ENCODE peak calls at places on chromosomes 5 and 9, in six cellular contexts. Y is HEK293T, U is A549, Q is IMR-90, K is GM12878, C is HepG2. S is an unnamed sample.

GRCh38 chr5:168472329-168472728 is 13.9 kb upstream of the RARS1 start:
- DNase-seq in C (no peak), K (no peak), Q (peak), Y (no peak), U (no peak), S (no peak)

GRCh38 chr5:102561894-102562760 is 63.3 kb upstream of the SLCO6A1 start:
- DNase-seq in Q (peak), C (peak), K (no peak), Y (peak), U (no peak), S (peak)

GRCh38 chr5:92518318-92518913 is 1062.6 kb downstream of the NR2F1-AS1 start:
- DNase-seq in C (peak), U (peak), Y (peak), Q (peak), K (peak), S (no peak)

GRCh38 chr5:66540078-66540477 is 56.1 kb upstream of the MAST4 start:
- DNase-seq in K (no peak), Q (no peak), C (no peak), Y (no peak), U (no peak), S (no peak)

GRCh38 chr5:160899735-160900134 is 47.7 kb upstream of the ATP10B start:
- DNase-seq in C (no peak), Q (no peak), Y (no peak), K (no peak), U (no peak), S (no peak)

GRCh38 chr5:157306690-157307089 is 40.8 kb downstream of the CYFIP2 start:
- DNase-seq in U (no peak), C (no peak), Y (no peak), K (no peak), Q (no peak), S (no peak)

GRCh38 chr9:109440117-109440515 is 58.0 kb downstream of the PTPN3 start:
- DNase-seq in Q (no peak), U (no peak), Y (no peak), K (no peak), C (no peak), S (no peak)

GRCh38 chr5:168131519-168131918 is 159.9 kb upstream of the WWC1 start:
- DNase-seq in C (no peak), Q (no peak), U (no peak), Y (no peak), K (no peak), S (no peak)

GRCh38 chr5:13653709-13654108 is 290.8 kb downstream of the DNAH5 start:
- DNase-seq in Q (no peak), K (no peak), C (no peak), U (no peak), Y (no peak), S (no peak)

GRCh38 chr5:43854697-43855292 is 251.8 kb downstream of the NNT start:
- DNase-seq in U (no peak), C (no peak), Y (no peak), Q (peak), K (no peak), S (no peak)

GRCh38 chr5:176647870-176648466 is 684 bp downstream of the TSPAN17 start:
- DNase-seq in K (no peak), Y (peak), Q (no peak), U (no peak), C (no peak), S (peak)

GRCh38 chr5:155726267-155726666 is 600.7 kb upstream of the SGCD start:
- DNase-seq in K (no peak), Q (peak), Y (no peak), U (no peak), C (no peak), S (no peak)

GRCh38 chr5:83348281-83348780 is 123.2 kb upstream of the VCAN start:
- DNase-seq in Y (no peak), U (no peak), Q (no peak), C (no peak), K (no peak), S (no peak)

GRCh38 chr5:88824892-88825781 is 57.8 kb downstream of the MEF2C start:
- DNase-seq in U (no peak), C (no peak), Q (peak), K (no peak), Y (no peak), S (no peak)
- TF ChIP-seq BHLHE40 in U (no peak), C (no peak), Q (no peak), K (no peak), Y (no peak), S (no peak)

DNA sequence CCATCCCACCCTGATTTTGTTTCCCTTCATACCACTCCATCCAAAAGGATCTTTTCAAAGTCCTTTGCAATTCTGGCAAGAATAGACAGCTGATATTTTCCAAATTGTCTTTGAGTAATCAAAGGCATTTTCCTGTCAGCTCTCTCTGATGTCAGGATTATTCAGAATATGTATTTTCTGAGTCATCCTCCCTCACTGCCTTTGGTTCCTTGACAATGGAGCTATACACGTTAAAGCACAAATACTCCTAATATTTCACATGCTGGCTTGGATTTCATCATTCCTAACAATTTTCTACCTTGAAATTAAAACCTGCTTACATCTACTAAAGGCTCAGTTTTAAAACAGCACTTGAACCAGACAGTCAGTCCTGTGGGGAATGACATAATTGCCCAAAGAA is 379.4 kb downstream of the GADD45G start:
- DNase-seq in Y (no peak), K (no peak), Q (peak), C (no peak), U (no peak), S (no peak)
- TF ChIP-seq BHLHE40 in Y (no peak), K (no peak), Q (no peak), C (no peak), U (no peak), S (no peak)

GRCh38 chr5:111953351-111954127 is 196.5 kb upstream of the NREP start:
- DNase-seq in Q (peak), C (no peak), K (no peak), Y (no peak), U (no peak), S (no peak)
- TF ChIP-seq BHLHE40 in Q (peak), C (no peak), K (no peak), Y (no peak), U (no peak), S (no peak)

DNA sequence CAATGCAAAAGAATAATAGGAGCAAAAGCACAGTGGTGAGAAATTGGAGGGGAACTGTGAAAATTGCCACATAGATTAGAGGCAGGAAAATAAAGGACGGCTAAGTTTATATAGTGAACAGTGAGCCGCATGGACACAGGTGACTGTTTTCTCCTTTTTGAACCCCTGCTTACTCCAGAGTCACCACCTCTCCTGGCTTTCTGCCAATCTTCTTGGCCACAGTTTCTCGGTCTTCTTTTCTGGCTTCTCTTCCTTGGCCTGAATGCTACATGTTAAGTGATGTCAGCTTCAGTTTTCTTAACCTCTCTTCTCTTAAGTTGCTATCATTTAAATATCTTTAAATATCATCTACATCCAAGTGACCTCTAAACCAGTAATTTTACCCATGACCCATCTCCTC is 47.3 kb upstream of the CDKN2B start:
- DNase-seq in Y (no peak), K (no peak), Q (no peak), C (no peak), U (no peak), S (no peak)
- TF ChIP-seq BHLHE40 in Y (no peak), K (no peak), Q (no peak), C (no peak), U (no peak), S (no peak)

DNA sequence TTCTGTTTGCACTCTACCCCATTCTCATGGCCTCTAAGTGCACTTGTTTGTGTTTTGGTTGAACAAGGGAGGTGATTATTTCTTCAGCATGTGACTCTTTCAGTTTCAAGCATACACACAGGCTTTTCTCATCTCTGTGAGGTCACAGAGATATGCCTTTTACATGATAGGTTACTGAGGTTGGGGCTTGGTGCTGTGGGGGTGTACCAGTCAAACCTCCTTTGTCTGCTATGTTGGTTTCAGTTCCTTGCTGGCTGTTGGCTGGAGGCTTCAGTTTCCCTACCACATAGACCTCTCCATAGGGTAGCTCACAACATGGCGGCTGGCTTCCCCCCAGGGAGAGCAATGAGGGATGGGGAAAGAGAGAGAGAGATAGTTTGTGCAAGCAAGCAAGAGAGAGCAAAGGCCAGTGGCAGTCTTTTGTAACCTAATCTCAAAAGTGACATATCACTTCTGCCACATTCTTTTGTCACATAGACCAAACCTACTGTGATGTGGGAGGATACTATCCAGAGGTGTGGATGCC is 96.7 kb upstream of the SEMA6A start:
- DNase-seq in C (peak), U (no peak), Q (no peak), Y (no peak), K (peak), S (no peak)
- TF ChIP-seq BHLHE40 in C (no peak), U (no peak), Q (no peak), Y (no peak), K (peak), S (no peak)

GRCh38 chr5:143152445-143152844 is 251.0 kb downstream of the NR3C1 start:
- DNase-seq in C (no peak), Y (no peak), K (no peak), U (no peak), Q (no peak), S (no peak)

GRCh38 chr5:143156556-143156955 is 246.9 kb downstream of the NR3C1 start:
- DNase-seq in U (no peak), Q (no peak), K (no peak), C (no peak), Y (no peak), S (no peak)

GRCh38 chr5:143153332-143154119 is 250.0 kb downstream of the NR3C1 start:
- DNase-seq in Y (no peak), Q (peak), K (no peak), U (no peak), C (no peak), S (no peak)

GRCh38 chr5:143155445-143155844 is 248.0 kb downstream of the NR3C1 start:
- DNase-seq in Y (no peak), U (no peak), K (no peak), C (no peak), Q (no peak), S (no peak)

DNA sequence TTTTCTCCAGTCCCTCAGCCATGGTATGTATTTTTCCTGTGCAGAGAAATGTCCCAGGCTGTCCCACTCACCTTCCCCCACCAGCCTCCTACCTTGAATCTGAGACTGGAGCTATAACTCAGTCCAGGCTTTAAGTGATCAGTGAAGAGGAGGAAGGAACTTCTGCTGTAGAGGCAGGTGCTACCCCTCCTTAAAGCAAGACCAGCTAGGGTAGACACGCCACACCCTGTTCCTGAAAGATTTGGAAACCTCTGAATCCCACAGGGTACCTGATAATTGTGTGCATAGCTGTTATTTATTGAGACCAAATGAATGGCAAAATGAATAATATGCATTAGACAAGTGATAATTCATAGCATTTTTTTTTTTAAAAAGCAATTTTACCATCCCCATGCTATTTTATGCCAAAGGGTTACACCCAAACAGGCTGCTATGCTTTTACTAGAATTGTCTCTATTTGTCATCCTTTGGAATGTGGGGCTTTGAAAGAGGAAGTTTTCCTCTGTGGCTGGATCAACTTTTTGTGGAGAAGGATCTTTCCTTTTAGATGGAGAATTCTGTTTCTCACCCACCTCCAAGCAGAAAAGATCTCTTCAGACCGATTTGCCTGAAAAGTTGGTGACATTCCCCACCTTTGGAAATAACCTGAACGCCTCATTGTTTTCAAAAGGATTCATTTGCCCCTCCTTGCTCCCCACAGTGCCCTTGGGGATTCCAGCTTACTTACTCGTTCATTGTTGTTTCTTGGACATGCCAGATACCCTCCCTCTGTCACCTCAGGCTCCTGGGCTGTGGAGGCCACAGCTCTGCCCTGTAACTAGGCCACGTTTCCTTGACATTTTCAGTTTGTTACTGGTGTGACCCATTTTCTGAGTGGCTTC is 248.8 kb downstream of the NR3C1 start:
- DNase-seq in Q (peak), C (no peak), K (no peak), Y (no peak), U (no peak), S (no peak)
- TF ChIP-seq BHLHE40 in Q (no peak), C (no peak), K (no peak), Y (no peak), U (no peak), S (no peak)

GRCh38 chr9:135584371-135584770 is 22.8 kb downstream of the PAEP start:
- DNase-seq in Q (no peak), Y (no peak), U (no peak), K (no peak), C (no peak), S (no peak)
- TF ChIP-seq BHLHE40 in Q (no peak), Y (no peak), U (no peak), K (no peak), C (no peak), S (no peak)

DNA sequence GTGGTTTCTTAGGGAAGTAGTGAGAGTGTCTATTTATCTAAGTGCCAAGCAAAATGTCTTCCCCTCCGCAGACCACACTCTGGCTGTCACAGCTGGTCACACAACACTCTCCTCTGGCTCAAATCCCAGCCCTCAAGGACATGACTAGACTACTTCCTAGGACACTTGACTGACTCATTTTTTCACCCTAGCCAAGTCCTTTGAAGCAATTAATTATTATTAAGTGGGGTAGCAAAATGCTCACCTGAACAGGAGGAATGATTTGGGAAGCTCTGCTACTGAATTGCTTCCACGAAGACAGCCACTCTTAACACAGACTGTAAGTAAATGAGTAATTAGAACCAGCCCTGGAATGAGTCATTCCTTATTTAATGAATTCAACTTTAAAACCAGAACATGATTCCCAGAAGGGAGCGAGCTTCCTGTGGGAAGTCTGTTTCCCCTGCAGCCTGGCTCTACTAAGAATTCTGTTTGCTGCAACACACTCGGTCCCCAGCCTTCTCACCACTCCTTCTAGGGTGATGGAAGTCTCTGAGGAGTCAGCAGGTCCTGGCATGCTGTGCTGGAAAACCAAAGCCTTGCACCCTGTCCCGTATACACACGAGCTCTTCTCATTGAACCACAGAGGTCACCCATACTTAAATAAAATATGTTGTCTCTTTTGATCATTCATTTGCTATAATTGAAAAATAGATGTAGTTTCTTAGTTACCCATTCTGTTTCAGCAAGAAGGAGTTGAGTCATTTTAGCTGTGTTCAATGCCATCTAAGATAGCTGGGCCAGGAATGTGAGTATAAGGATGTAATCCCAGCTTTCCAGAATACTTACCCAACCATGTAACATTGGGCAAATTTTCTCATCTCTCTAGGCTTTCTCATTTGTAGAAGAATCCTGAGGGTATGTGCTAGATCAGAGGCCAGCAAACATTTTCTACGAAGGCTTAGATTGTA is 218.6 kb upstream of the RASEF start:
- DNase-seq in C (no peak), K (no peak), U (peak), Q (no peak), Y (no peak), S (no peak)
- TF ChIP-seq BHLHE40 in C (no peak), K (no peak), U (no peak), Q (no peak), Y (no peak), S (no peak)

S was measured in K562.